ENCODE peak calls at places on chromosomes 5 and 9, in seven cellular contexts. H is GM12878, O is A549, G is IMR-90, Y is SK-N-SH, F is HepG2, D is K562. N is an unnamed sample.

GRCh38 chr9:136531904-136532798 is 13.7 kb downstream of the NOTCH1 start:
- DNase-seq in H (no peak), O (no peak), G (no peak), Y (no peak), F (no peak), D (no peak), N (no peak)

GRCh38 chr9:113863345-113863744 is 12.8 kb upstream of the ZNF618 start:
- DNase-seq in H (no peak), O (no peak), G (no peak), Y (no peak), F (no peak), D (no peak), N (no peak)

GRCh38 chr9:87795178-87795577 is 69.3 kb downstream of the CTSL start:
- DNase-seq in H (no peak), O (no peak), G (no peak), Y (no peak), F (no peak), D (peak; percentile 15), N (no peak)

GRCh38 chr9:129125478-129125877 is 14.3 kb downstream of the PTPA start:
- DNase-seq in H (no peak), O (no peak), G (peak; percentile 91), Y (no peak), F (no peak), D (no peak), N (peak; percentile 46)

GRCh38 chr5:88877826-88878225 is 5.2 kb downstream of the MEF2C start:
- DNase-seq in H (no peak), O (no peak), G (no peak), Y (no peak), F (no peak), D (no peak), N (no peak)

GRCh38 chr9:135320943-135321342 is 158.6 kb upstream of the PPP1R26 start:
- DNase-seq in H (no peak), O (no peak), G (no peak), Y (no peak), F (no peak), D (no peak), N (no peak)

GRCh38 chr5:93649234-93649900 is 66.3 kb downstream of the NR2F1 start:
- DNase-seq in H (no peak), O (no peak), G (no peak), Y (no peak), F (no peak), D (no peak), N (no peak)

GRCh38 chr5:105865834-105866233 is 1804.9 kb downstream of the EFNA5 start:
- DNase-seq in H (no peak), O (no peak), G (no peak), Y (no peak), F (no peak), D (no peak), N (no peak)

GRCh38 chr5:148569948-148570347 is 84.4 kb downstream of the HTR4 start:
- DNase-seq in H (no peak), O (no peak), G (no peak), Y (no peak), F (no peak), D (no peak), N (no peak)

GRCh38 chr5:38094889-38095288 is 163.5 kb upstream of the EGFLAM start:
- DNase-seq in H (no peak), O (no peak), G (no peak), Y (no peak), F (no peak), D (no peak), N (no peak)

GRCh38 chr9:134623408-134624066 is 18.1 kb upstream of the COL5A1 start:
- DNase-seq in H (no peak), O (no peak), G (no peak), Y (no peak), F (no peak), D (no peak), N (no peak)

GRCh38 chr9:104900324-104900723 is 27.6 kb downstream of the ABCA1 start:
- DNase-seq in H (no peak), O (no peak), G (no peak), Y (no peak), F (no peak), D (no peak), N (no peak)

GRCh38 chr5:149195337-149195887 is 54.1 kb downstream of the ABLIM3 start:
- DNase-seq in H (no peak), O (no peak), G (no peak), Y (no peak), F (no peak), D (no peak), N (no peak)

GRCh38 chr5:118060833-118061232 is 927.5 kb downstream of the DTWD2 start:
- DNase-seq in H (no peak), O (no peak), G (no peak), Y (no peak), F (no peak), D (no peak), N (peak; percentile 26)

GRCh38 chr9:122348288-122348777 is 22.5 kb upstream of the PTGS1 start:
- DNase-seq in H (no peak), O (no peak), G (no peak), Y (no peak), F (no peak), D (no peak), N (no peak)

GRCh38 chr5:160390787-160391696 is 8.8 kb downstream of the FAM200C start:
- DNase-seq in H (no peak), O (no peak), G (peak; percentile 36), Y (no peak), F (peak; percentile 23), D (no peak), N (no peak)

GRCh38 chr5:111792659-111793058 is 35.7 kb upstream of the NREP start:
- DNase-seq in H (no peak), O (no peak), G (peak; percentile 29), Y (no peak), F (no peak), D (no peak), N (no peak)

GRCh38 chr9:114310471-114311450 is 12.1 kb upstream of the ORM1 start:
- DNase-seq in H (no peak), O (no peak), G (no peak), Y (no peak), F (no peak), D (no peak), N (no peak)

GRCh38 chr9:105243015-105243686 is 1.3 kb upstream of the SLC44A1 start:
- DNase-seq in H (no peak), O (no peak), G (peak; percentile 49), Y (peak; percentile 8), F (no peak), D (no peak), N (no peak)

GRCh38 chr5:54171645-54172384 is 138.6 kb downstream of the ARL15 start:
- DNase-seq in H (no peak), O (no peak), G (peak; percentile 81), Y (no peak), F (no peak), D (no peak), N (no peak)

GRCh38 chr9:36632892-36633291 is 60.2 kb downstream of the MELK start:
- DNase-seq in H (no peak), O (peak; percentile 25), G (peak; percentile 51), Y (peak; percentile 47), F (peak; percentile 15), D (peak; percentile 25), N (peak; percentile 7)

GRCh38 chr5:66615894-66616293 is 19.7 kb downstream of the MAST4 start:
- DNase-seq in H (no peak), O (no peak), G (no peak), Y (no peak), F (no peak), D (no peak), N (no peak)

GRCh38 chr9:106921341-106921899 is 58.5 kb downstream of the ZNF462 start:
- DNase-seq in H (no peak), O (no peak), G (peak; percentile 84), Y (peak; percentile 67), F (peak; percentile 8), D (no peak), N (peak; percentile 23)

GRCh38 chr9:114221706-114222465 is 66.5 kb downstream of the COL27A1 start:
- DNase-seq in H (no peak), O (no peak), G (peak; percentile 54), Y (no peak), F (no peak), D (no peak), N (no peak)

GRCh38 chr5:150497274-150497988 is 10.5 kb upstream of the NDST1 start:
- DNase-seq in H (no peak), O (peak; percentile 99), G (peak; percentile 96), Y (peak; percentile 48), F (no peak), D (no peak), N (peak; percentile 81)

GRCh38 chr5:66164044-66164790 is 20.1 kb downstream of the SREK1 start:
- DNase-seq in H (no peak), O (no peak), G (peak; percentile 71), Y (no peak), F (no peak), D (no peak), N (no peak)

DNA sequence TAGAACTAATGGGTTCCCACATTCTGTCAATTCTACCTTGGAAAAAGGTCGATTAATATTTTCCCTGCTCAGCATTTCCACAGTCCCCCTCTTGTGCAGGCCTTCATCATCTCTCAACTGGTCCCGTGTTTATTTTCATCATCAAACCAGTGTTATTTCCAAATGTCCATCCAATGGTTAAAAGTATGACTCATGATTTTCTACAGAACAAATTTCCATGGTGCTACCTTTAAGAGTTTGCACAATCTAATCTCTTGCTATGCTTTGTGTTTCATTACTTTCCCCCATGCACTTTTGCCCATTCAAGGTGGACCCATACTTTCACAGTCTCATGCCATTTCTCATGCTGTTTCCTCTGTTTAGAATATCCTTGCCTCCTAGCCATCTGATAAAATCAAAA is 143.7 kb downstream of the CCDC192 start:
- DNase-seq in H (no peak), O (no peak), G (no peak), Y (no peak), F (no peak), D (no peak), N (no peak)
- TF ChIP-seq RAD21 in H (no peak), O (no peak), G (no peak), Y (no peak), F (no peak), D (no peak), N (no peak)

DNA sequence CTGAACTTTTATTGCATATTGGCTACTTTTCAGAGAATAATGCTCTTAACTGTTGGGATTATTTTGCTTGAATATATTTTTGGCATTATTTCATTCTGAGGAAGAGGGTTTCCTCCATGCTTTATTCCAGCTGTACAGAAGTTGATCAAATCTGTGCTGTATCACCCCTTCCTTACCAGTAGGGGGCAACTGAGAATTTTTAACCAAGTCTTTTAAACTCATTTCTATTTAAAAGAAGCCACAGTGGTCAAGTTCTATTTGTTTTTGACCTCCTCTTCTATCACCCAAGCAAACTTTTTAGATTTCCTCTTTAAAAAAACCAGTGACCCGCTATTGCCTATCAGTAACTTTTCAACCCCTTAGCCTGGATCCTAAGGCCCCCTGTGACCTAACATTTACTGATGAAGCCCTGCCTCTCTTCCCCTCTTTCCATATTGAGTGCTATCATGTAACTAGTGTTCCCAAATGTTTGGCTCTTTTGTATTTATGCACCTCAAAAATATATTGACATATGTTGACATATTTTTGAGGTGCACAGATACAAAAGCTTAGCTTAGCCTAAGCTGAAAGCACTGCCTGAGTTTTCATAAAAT is 80.6 kb downstream of the FBXO4 start:
- DNase-seq in H (no peak), O (peak; percentile 8), G (peak; percentile 24), Y (peak; percentile 23), F (peak; percentile 6), D (peak; percentile 48), N (peak; percentile 13)
- TF ChIP-seq RAD21 in H (peak; percentile 55), O (no peak), G (no peak), Y (peak; percentile 44), F (no peak), D (peak; percentile 45), N (no peak)

GRCh38 chr5:161740433-161740832 is 54.9 kb downstream of the GABRA6 start:
- DNase-seq in H (no peak), O (no peak), G (no peak), Y (no peak), F (no peak), D (no peak), N (no peak)
- TF ChIP-seq RAD21 in H (no peak), O (no peak), G (no peak), Y (no peak), F (no peak), D (no peak), N (no peak)

GRCh38 chr5:96209829-96210228 is 223.2 kb downstream of the PCSK1 start:
- DNase-seq in H (no peak), O (no peak), G (peak; percentile 90), Y (no peak), F (no peak), D (no peak), N (no peak)
- TF ChIP-seq RAD21 in H (no peak), O (no peak), G (no peak), Y (no peak), F (no peak), D (no peak), N (no peak)